ENCODE peak calls at places on chromosomes 2 and 18, in five cellular contexts. Q is activated T-cell treated with anti-CD3 and anti-CD28 coated beads for 1 hour, Y is endothelial cell of umbilical vein, G is OCI-M1, M is amniotic stem cell. I is an unnamed sample.

GRCh38 chr2:53744395-53745065 is 23.1 kb upstream of the CHAC2 start:
- DNase-seq in G (no peak), Q (no peak), M (no peak), Y (no peak), I (no peak)

GRCh38 chr2:150097891-150098595 is 389.4 kb downstream of the RND3 start:
- DNase-seq in G (peak; percentile 46), Y (peak; percentile 91), M (no peak), Q (no peak), I (no peak)

GRCh38 chr2:227616631-227617030 is 667 bp upstream of the SCYGR4 start:
- DNase-seq in M (no peak), G (no peak), Q (no peak), Y (no peak), I (no peak)

GRCh38 chr18:58320907-58321561 is 277.0 kb downstream of the NEDD4L start:
- DNase-seq in Q (no peak), M (no peak), Y (no peak), G (no peak), I (no peak)

GRCh38 chr18:6748241-6748640 is 18.7 kb downstream of the ARHGAP28 start:
- DNase-seq in Y (no peak), M (no peak), Q (no peak), G (no peak), I (no peak)

GRCh38 chr2:16313235-16313980 is 352.2 kb downstream of the CYRIA start:
- DNase-seq in G (no peak), Q (no peak), M (no peak), Y (no peak), I (no peak)

GRCh38 chr2:219218279-219219112 is at the start of gene ABCB6:
- DNase-seq in Y (peak; percentile 93), Q (peak; percentile 81), M (peak; percentile 90), G (peak; percentile 23), I (peak; percentile 91)

GRCh38 chr2:120910956-120911951 is 175.6 kb downstream of the GLI2 start:
- DNase-seq in Y (no peak), G (no peak), Q (no peak), M (no peak), I (no peak)

GRCh38 chr18:54086046-54086802 is 138.2 kb downstream of the MBD2 start:
- DNase-seq in Q (no peak), Y (no peak), M (no peak), G (no peak), I (no peak)

GRCh38 chr2:108935231-108935863 is 53.7 kb downstream of the EDAR start:
- DNase-seq in G (no peak), M (no peak), Y (no peak), Q (no peak), I (peak; percentile 52)

GRCh38 chr2:162890690-162891311 is 52.2 kb upstream of the KCNH7 start:
- DNase-seq in Y (peak; percentile 65), M (peak; percentile 64), Q (no peak), G (peak; percentile 89), I (no peak)

GRCh38 chr2:196725218-196725617 is 74.3 kb downstream of the GTF3C3 start:
- DNase-seq in G (no peak), Q (no peak), M (no peak), Y (no peak), I (no peak)

GRCh38 chr18:55413474-55413873 is 174.5 kb downstream of the TCF4 start:
- DNase-seq in Y (peak; percentile 75), G (no peak), Q (no peak), M (no peak), I (no peak)

GRCh38 chr2:64283641-64284371 is 139.6 kb upstream of the PELI1 start:
- DNase-seq in Y (peak; percentile 22), Q (no peak), G (peak; percentile 13), M (no peak), I (no peak)